ENCODE peak calls at places on chromosomes 1 and 21, in ten cellular contexts. I is heart right ventricle, M is endodermal cell, J is Peyer's patch, B is right lobe of liver, A is cardiac muscle cell, X is GM23338, K is fibroblast of lung, R is stomach, N is left ventricle myocardium inferior. D is an unnamed sample. For H3K36me3, the result is how much of the 10 kb centered on the place peaks cover.

GRCh38 chr1:76268341-76268740 is 193.8 kb downstream of the ST6GALNAC3 start:
- DNase-seq in I (no peak), X (no peak), M (no peak), K (peak), R (no peak), A (peak), J (no peak), N (no peak), B (no peak), D (no peak)

GRCh38 chr1:94621392-94621791 is 79.8 kb upstream of the F3 start:
- DNase-seq in X (no peak), R (peak), N (no peak), M (no peak), A (no peak), B (no peak), J (peak), I (no peak), K (peak), D (peak)

GRCh38 chr1:169119405-169119804 is 12.9 kb downstream of the ATP1B1 start:
- DNase-seq in N (no peak), M (no peak), X (no peak), A (no peak), R (no peak), B (no peak), I (no peak), K (peak), J (no peak), D (no peak)

GRCh38 chr1:241677171-241677570 is 25.1 kb downstream of the WDR64 start:
- DNase-seq in I (no peak), M (no peak), X (no peak), A (no peak), J (no peak), K (no peak), B (no peak), N (no peak), R (no peak), D (no peak)

GRCh38 chr1:196538473-196538872 is 69.8 kb downstream of the KCNT2 start:
- DNase-seq in I (no peak), J (no peak), M (no peak), A (no peak), X (peak), N (no peak), R (no peak), K (no peak), B (no peak), D (no peak)

GRCh38 chr1:39980555-39981313 is 25.8 kb downstream of the MFSD2A start:
- DNase-seq in B (no peak), A (no peak), K (no peak), I (no peak), J (peak), N (no peak), X (no peak), R (peak), M (no peak), D (no peak)

GRCh38 chr1:116518400-116518799 is 52.4 kb downstream of the CD58 start:
- DNase-seq in N (no peak), R (no peak), I (no peak), M (no peak), K (no peak), A (no peak), B (no peak), X (no peak), J (no peak), D (no peak)

GRCh38 chr1:8303141-8303540 is 14.8 kb upstream of the SLC45A1 start:
- DNase-seq in I (no peak), R (no peak), K (peak), B (no peak), J (no peak), N (no peak), A (no peak), M (peak), X (no peak), D (no peak)

GRCh38 chr1:109385417-109385816 is 12.3 kb downstream of the SORT1 start:
- DNase-seq in J (no peak), B (no peak), R (no peak), K (no peak), I (peak), A (no peak), M (no peak), X (no peak), N (peak), D (no peak)

GRCh38 chr21:44477712-44478111 is 22.4 kb downstream of the LRRC3 start:
- DNase-seq in B (peak), I (no peak), M (no peak), J (peak), K (no peak), X (no peak), R (no peak), N (no peak), A (no peak), D (no peak)

GRCh38 chr1:173295391-173295790 is 88.3 kb upstream of the TNFSF4 start:
- DNase-seq in X (no peak), A (no peak), B (no peak), N (no peak), K (peak), I (no peak), J (no peak), M (no peak), R (no peak), D (no peak)

GRCh38 chr1:31568895-31569655 is 7.2 kb upstream of the TINAGL1 start:
- DNase-seq in I (peak), M (peak), A (no peak), B (peak), J (peak), R (peak), X (no peak), K (no peak), N (peak), D (no peak)

GRCh38 chr1:150789396-150789795 is 18.7 kb downstream of the CTSK start:
- DNase-seq in X (peak), A (no peak), N (no peak), K (no peak), M (peak), J (no peak), B (no peak), R (no peak), I (no peak), D (no peak)

GRCh38 chr1:1479547-1480483 is 8.2 kb downstream of the ATAD3B start:
- DNase-seq in B (no peak), J (no peak), K (no peak), N (no peak), I (no peak), X (no peak), A (no peak), M (no peak), R (no peak), D (no peak)

GRCh38 chr21:41668051-41668541 is 98.8 kb downstream of the RIPK4 start:
- DNase-seq in N (no peak), M (no peak), B (no peak), A (no peak), R (no peak), J (no peak), K (no peak), X (no peak), I (no peak), D (no peak)

GRCh38 chr1:231778009-231778719 is 151.6 kb downstream of the DISC1 start:
- DNase-seq in J (no peak), X (no peak), I (no peak), A (peak), M (no peak), K (peak), R (no peak), B (no peak), N (peak), D (no peak)

GRCh38 chr1:70970407-70970806 is 77.2 kb downstream of the PTGER3 start:
- DNase-seq in B (no peak), K (no peak), R (no peak), N (no peak), I (no peak), J (no peak), A (no peak), X (no peak), M (no peak), D (no peak)

GRCh38 chr1:59238535-59238934 is 58.4 kb upstream of the FGGY start:
- DNase-seq in M (no peak), A (no peak), R (no peak), K (peak), B (no peak), X (no peak), N (no peak), I (no peak), J (no peak), D (no peak)

GRCh38 chr1:198842686-198843085 is 203.8 kb downstream of the PTPRC start:
- DNase-seq in N (no peak), B (no peak), X (no peak), J (no peak), R (no peak), A (no peak), M (no peak), K (no peak), I (no peak), D (no peak)

GRCh38 chr1:38615680-38616079 is 243.9 kb downstream of the RRAGC start:
- DNase-seq in J (no peak), B (no peak), N (no peak), R (no peak), X (no peak), A (no peak), M (no peak), I (no peak), K (no peak), D (no peak)

GRCh38 chr1:99590578-99591209 is 55.2 kb upstream of the PALMD start:
- DNase-seq in B (no peak), K (peak), X (no peak), J (no peak), A (no peak), N (peak), I (peak), M (no peak), R (no peak), D (no peak)

GRCh38 chr1:229271448-229272120 is 673 bp downstream of the RAB4A start:
- DNase-seq in J (peak), X (peak), N (peak), K (peak), B (no peak), M (no peak), A (peak), I (no peak), R (peak), D (no peak)

GRCh38 chr1:14677291-14677690 is 78.8 kb downstream of the KAZN start:
- DNase-seq in J (no peak), I (no peak), N (no peak), K (no peak), A (peak), B (no peak), M (no peak), R (no peak), X (no peak), D (no peak)

GRCh38 chr1:224502459-224503160 is 68.0 kb upstream of the WDR26 start:
- DNase-seq in M (peak), J (peak), A (no peak), B (no peak), X (peak), K (no peak), R (peak), N (no peak), I (peak), D (no peak)

GRCh38 chr1:119617751-119618691 is 30.0 kb downstream of the ZNF697 start:
- DNase-seq in B (no peak), N (peak), M (no peak), A (peak), R (peak), I (no peak), J (no peak), X (no peak), K (peak), D (no peak)

GRCh38 chr1:12422488-12422887 is 192.7 kb downstream of the VPS13D start:
- DNase-seq in X (peak), N (no peak), R (no peak), M (no peak), B (no peak), A (no peak), I (no peak), J (no peak), K (no peak), D (no peak)

GRCh38 chr1:59672851-59673574 is 141.7 kb upstream of the HOOK1 start:
- DNase-seq in M (peak), N (no peak), J (no peak), A (no peak), R (no peak), I (no peak), X (peak), B (no peak), K (peak), D (peak)

GRCh38 chr21:29228306-29228705 is 70.4 kb upstream of the BACH1 start:
- DNase-seq in I (no peak), X (no peak), A (no peak), J (no peak), R (no peak), N (no peak), M (no peak), K (no peak), B (no peak), D (no peak)

GRCh38 chr1:114750780-114751179 is 7.0 kb downstream of the CSDE1 start:
- DNase-seq in M (no peak), K (peak), X (no peak), R (no peak), J (no peak), I (no peak), B (no peak), A (no peak), N (no peak), D (no peak)

GRCh38 chr1:24957808-24958752 is 28.0 kb upstream of the RUNX3 start:
- DNase-seq in I (no peak), J (no peak), N (no peak), B (no peak), X (no peak), K (no peak), R (no peak), A (no peak), M (no peak), D (peak)

GRCh38 chr1:4734219-4734618 is 79.8 kb downstream of the AJAP1 start:
- DNase-seq in X (no peak), K (no peak), J (no peak), M (no peak), A (no peak), N (no peak), R (no peak), B (no peak), I (no peak), D (no peak)

GRCh38 chr1:80218112-80218511 is 1211.6 kb upstream of the ADGRL4 start:
- DNase-seq in J (no peak), X (peak), M (no peak), N (no peak), R (no peak), K (peak), I (no peak), A (peak), B (no peak), D (no peak)

GRCh38 chr1:236945002-236945401 is 59.2 kb downstream of the MT1HL1 start:
- DNase-seq in M (no peak), J (no peak), X (no peak), N (no peak), K (no peak), B (no peak), A (no peak), I (no peak), R (no peak), D (no peak)

GRCh38 chr1:4054957-4055676 is 155.0 kb upstream of the C1orf174 start:
- DNase-seq in N (no peak), R (no peak), B (no peak), J (no peak), K (no peak), A (no peak), X (no peak), I (no peak), M (no peak), D (peak)

GRCh38 chr1:209620484-209620879 is 31.7 kb downstream of the LAMB3 start:
- DNase-seq in I (no peak), N (no peak), J (no peak), K (peak), A (no peak), M (no peak), X (no peak), R (no peak), B (no peak), D (no peak)

GRCh38 chr1:110011527-110012041 is 22.8 kb upstream of the STRIP1 start:
- DNase-seq in J (peak), I (no peak), R (peak), M (peak), B (no peak), N (no peak), A (peak), K (peak), X (peak), D (no peak)

GRCh38 chr1:27935721-27936120 is 921 bp downstream of the SMPDL3B start:
- DNase-seq in X (no peak), I (no peak), M (no peak), A (no peak), R (no peak), K (no peak), N (no peak), J (no peak), B (no peak), D (no peak)

DNA sequence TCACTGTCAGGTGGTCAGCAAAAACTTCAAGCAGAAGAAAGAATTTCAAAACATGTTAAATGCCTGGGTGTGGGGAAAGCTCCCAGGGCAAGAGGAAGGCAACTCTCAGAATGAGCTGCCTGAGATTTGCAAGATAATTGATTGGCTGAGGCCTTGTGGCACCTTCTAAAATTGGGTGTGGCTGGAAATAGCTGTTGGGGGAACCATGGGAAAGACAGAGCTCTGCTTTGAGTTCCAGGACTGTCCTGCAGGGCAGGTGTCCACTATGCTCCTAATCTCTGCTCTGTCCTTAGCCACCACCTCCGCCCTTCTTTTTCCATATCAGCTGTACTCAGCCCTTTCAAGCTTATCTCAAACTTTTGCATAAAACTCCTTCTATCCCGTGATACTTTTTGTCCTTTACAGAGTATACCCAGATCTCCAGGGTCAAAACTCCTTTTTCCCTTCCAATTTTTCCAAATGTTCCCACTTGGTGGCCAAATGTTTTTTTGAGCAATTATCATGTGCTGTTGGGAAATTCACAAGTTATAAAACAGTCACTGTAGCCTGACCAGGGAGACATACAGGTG is 23.8 kb upstream of the PPP2R5A start:
- DNase-seq in I (no peak), J (no peak), A (no peak), B (no peak), N (no peak), X (peak), M (peak), K (no peak), R (no peak), D (no peak)
- TF ChIP-seq CTCF in I (no peak), J (no peak), A (no peak), B (peak), N (peak), X (no peak), M (peak), K (no peak), R (no peak), D (no peak)

DNA sequence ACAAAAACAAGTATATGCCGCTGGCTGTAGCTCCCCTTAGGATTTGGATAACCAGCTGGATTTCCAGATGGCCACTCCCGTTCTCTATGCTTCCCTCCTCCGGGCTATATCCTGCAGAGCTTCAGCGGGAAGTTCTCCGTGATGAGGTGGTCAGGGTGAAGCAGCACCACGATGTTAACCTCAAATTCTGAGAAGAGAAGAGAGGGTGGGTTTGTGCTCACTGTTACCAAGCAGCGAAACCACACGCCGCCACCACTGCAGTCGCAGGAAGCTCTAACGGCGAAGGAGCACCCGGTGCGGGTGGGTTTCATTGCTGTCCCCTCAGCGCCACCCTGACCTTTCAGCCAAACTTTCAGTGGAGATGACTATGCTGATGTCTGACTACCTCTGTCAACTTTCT is 41.7 kb downstream of the VPS26C start:
- DNase-seq in A (no peak), J (no peak), R (no peak), B (no peak), N (no peak), X (no peak), I (no peak), K (no peak), M (no peak), D (no peak)
- H3K36me3 ChIP-seq in A (under half), J (half or more), R (half or more), B (half or more), N (half or more), X (under half), I (half or more), K (under half), M (half or more), D (half or more)

GRCh38 chr1:33363470-33363861 is 42.6 kb upstream of the A3GALT2 start:
- DNase-seq in N (no peak), A (peak), R (no peak), J (no peak), B (no peak), K (no peak), X (no peak), I (no peak), M (no peak), D (no peak)
- H3K27ac ChIP-seq in N (peak), A (peak), R (peak), J (no peak), B (no peak), K (no peak), X (no peak), I (peak), M (peak), D (no peak)

GRCh38 chr1:83905315-83905907 is 93.5 kb downstream of the TTLL7 start:
- DNase-seq in K (no peak), J (no peak), A (peak), N (no peak), B (no peak), I (no peak), R (no peak), M (no peak), X (peak), D (no peak)
- TF ChIP-seq CTCF in K (peak), J (peak), A (peak), N (peak), B (peak), I (peak), R (no peak), M (peak), X (peak), D (peak)

GRCh38 chr1:235749755-235750300 is 100.2 kb upstream of the GNG4 start:
- DNase-seq in X (no peak), M (no peak), K (no peak), B (no peak), J (no peak), N (no peak), R (no peak), I (no peak), A (peak), D (no peak)
- H3K36me3 ChIP-seq in X (under half), M (under half), K (under half), B (under half), J (under half), N (half or more), R (under half), I (half or more), A (under half), D (under half)

GRCh38 chr21:46347203-46347550 is 23.2 kb downstream of the PCNT start:
- DNase-seq in A (no peak), K (no peak), B (no peak), X (no peak), J (no peak), I (no peak), N (no peak), R (no peak), M (no peak), D (no peak)
- H3K27ac ChIP-seq in A (no peak), K (no peak), B (no peak), X (no peak), J (no peak), I (peak), N (peak), R (no peak), M (no peak), D (no peak)

D was measured in RWPE2.